ENCODE peak calls at places on chromosomes 2 and 18, in eight cellular contexts. I, A, Z, B, L, J, P and K are unnamed samples. For H3K4me1, the result is how much of the 10 kb centered on the place peaks cover.

GRCh38 chr2:205586626-205587025 is 95.7 kb upstream of the NRP2 start:
- DNase-seq in I (no peak), A (no peak), Z (no peak), B (no peak), L (no peak), J (no peak), P (no peak), K (no peak)

GRCh38 chr2:146721486-146721885 is 1123.3 kb upstream of the ACVR2A start:
- DNase-seq in I (peak), A (peak), Z (no peak), B (no peak), L (no peak), J (no peak), P (no peak), K (no peak)

GRCh38 chr2:104658840-104659591 is 194.9 kb upstream of the POU3F3 start:
- DNase-seq in I (no peak), A (no peak), Z (peak), B (no peak), L (no peak), J (no peak), P (no peak), K (no peak)

GRCh38 chr2:25664531-25665307 is 8.7 kb downstream of the DTNB start:
- DNase-seq in I (peak), A (peak), Z (no peak), B (no peak), L (no peak), J (peak), P (peak), K (peak)

GRCh38 chr2:47173986-47174730 is 19.1 kb upstream of the STPG4 start:
- DNase-seq in I (no peak), A (no peak), Z (no peak), B (no peak), L (no peak), J (no peak), P (no peak), K (no peak)

GRCh38 chr2:20596973-20597867 is 53.7 kb downstream of the HS1BP3 start:
- DNase-seq in I (no peak), A (no peak), Z (peak), B (no peak), L (peak), J (peak), P (no peak), K (peak)

GRCh38 chr18:23331091-23331920 is 121.8 kb upstream of the RIOK3 start:
- DNase-seq in I (peak), A (peak), Z (peak), B (no peak), L (peak), J (no peak), P (no peak), K (no peak)

GRCh38 chr18:75558790-75559189 is 131.3 kb upstream of the SMIM21 start:
- DNase-seq in I (no peak), A (no peak), Z (no peak), B (no peak), L (no peak), J (no peak), P (no peak), K (no peak)

GRCh38 chr2:110770696-110771425 is 38.5 kb downstream of the ACOXL start:
- DNase-seq in I (peak), A (peak), Z (no peak), B (no peak), L (no peak), J (no peak), P (no peak), K (peak)

GRCh38 chr2:193566276-193566675 is 1371.5 kb upstream of the TMEFF2 start:
- DNase-seq in I (peak), A (no peak), Z (no peak), B (no peak), L (no peak), J (no peak), P (no peak), K (no peak)

GRCh38 chr2:78734221-78734620 is 291.3 kb upstream of the REG3G start:
- DNase-seq in I (no peak), A (no peak), Z (no peak), B (no peak), L (no peak), J (no peak), P (no peak), K (no peak)

GRCh38 chr18:62784966-62785413 is 69.6 kb downstream of the PHLPP1 start:
- DNase-seq in I (no peak), A (no peak), Z (no peak), B (no peak), L (no peak), J (no peak), P (no peak), K (peak)

GRCh38 chr18:62790836-62791772 is 75.8 kb downstream of the PHLPP1 start:
- DNase-seq in I (no peak), A (no peak), Z (no peak), B (no peak), L (no peak), J (no peak), P (no peak), K (no peak)

GRCh38 chr18:62788111-62788510 is 72.8 kb downstream of the PHLPP1 start:
- DNase-seq in I (no peak), A (no peak), Z (no peak), B (no peak), L (no peak), J (no peak), P (no peak), K (no peak)

GRCh38 chr18:62786689-62787088 is 71.3 kb downstream of the PHLPP1 start:
- DNase-seq in I (no peak), A (no peak), Z (no peak), B (no peak), L (no peak), J (no peak), P (no peak), K (no peak)

DNA sequence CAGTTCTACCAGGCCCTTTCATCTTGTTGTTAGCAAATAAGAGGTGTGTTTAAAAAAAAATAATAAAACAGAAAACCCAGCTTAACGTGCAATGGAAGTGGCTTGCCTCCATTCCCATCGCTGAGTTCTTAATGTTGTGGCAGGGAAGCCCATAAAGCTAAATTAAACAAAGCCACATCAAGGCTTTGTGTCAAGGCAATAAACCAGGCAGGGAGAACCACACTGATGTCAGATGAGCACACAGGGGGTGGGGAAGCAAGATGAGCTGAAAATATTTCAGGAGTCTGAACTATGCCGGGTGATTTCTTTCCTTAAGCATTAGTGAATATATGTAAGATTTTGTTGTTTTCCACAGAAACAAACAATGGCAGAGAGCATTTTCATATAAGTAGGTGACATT is 73.5 kb downstream of the PHLPP1 start:
- DNase-seq in I (peak), A (peak), Z (no peak), B (no peak), L (no peak), J (no peak), P (no peak), K (peak)
- H3K4me1 ChIP-seq in I (under half), A (under half), Z (under half), B (under half), L (under half), J (under half), P (under half), K (half or more)

DNA sequence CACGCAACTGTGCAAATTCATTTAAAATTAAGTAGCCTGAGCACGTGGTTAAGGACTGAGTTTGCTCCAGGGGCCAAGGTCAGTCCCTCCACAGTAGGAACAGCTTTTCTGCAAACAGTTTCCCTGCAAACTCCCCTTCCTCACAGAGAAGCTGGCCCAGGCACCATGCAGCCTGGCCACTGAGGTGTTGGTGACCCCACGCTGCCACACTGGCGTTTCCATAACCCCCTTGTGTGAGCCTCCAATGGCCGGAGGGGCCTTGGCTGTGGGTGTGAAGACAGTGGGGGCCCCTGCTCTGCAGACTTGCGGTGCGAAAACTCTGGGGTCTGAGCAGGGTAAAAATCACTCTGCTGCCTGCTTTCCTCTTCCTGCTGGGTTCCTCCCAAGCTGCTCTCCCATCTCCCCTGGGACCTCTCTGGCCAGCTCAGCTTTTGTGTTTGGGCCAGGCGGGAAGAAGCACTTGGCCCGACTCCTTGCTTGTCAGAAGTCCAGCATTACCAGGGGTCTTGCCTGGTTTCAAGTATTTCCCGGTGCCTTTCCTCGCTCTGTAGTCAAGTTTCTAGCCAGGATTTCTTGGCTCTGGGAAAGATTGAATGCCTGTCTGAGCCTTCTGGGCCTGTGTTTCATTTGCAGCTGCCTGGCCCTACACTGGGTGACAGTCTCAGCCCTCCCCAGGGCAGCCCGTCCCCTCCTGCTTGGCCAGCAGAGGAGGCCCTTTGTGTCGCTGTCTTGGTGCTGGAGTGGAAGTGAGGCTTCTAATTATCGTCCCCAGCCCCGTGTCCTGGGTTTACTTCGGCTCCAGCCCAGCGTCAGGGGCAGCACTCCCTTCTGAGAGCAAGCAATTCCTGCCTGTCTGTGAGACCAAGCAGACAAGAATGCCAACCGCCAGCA is 131.4 kb upstream of the SLC1A4 start:
- DNase-seq in I (no peak), A (no peak), Z (peak), B (no peak), L (no peak), J (peak), P (no peak), K (peak)
- H3K4me1 ChIP-seq in I (under half), A (under half), Z (under half), B (under half), L (under half), J (under half), P (under half), K (under half)

GRCh38 chr2:60739156-60739555 is 16.9 kb upstream of the PAPOLG start:
- DNase-seq in I (no peak), A (no peak), Z (no peak), B (no peak), L (no peak), J (no peak), P (no peak), K (no peak)
- H3K4me1 ChIP-seq in I (under half), A (under half), Z (under half), B (under half), L (under half), J (under half), P (under half), K (under half)

GRCh38 chr2:217948341-217948791 is 54.4 kb downstream of the TNS1 start:
- DNase-seq in I (no peak), A (no peak), Z (no peak), B (no peak), L (no peak), J (no peak), P (no peak), K (no peak)

GRCh38 chr2:217950401-217950871 is 52.4 kb downstream of the TNS1 start:
- DNase-seq in I (no peak), A (no peak), Z (no peak), B (no peak), L (peak), J (no peak), P (no peak), K (no peak)

GRCh38 chr2:217948897-217949296 is 53.9 kb downstream of the TNS1 start:
- DNase-seq in I (no peak), A (no peak), Z (no peak), B (no peak), L (peak), J (no peak), P (no peak), K (peak)

GRCh38 chr2:217951091-217951490 is 51.7 kb downstream of the TNS1 start:
- DNase-seq in I (no peak), A (no peak), Z (no peak), B (no peak), L (no peak), J (no peak), P (no peak), K (no peak)

DNA sequence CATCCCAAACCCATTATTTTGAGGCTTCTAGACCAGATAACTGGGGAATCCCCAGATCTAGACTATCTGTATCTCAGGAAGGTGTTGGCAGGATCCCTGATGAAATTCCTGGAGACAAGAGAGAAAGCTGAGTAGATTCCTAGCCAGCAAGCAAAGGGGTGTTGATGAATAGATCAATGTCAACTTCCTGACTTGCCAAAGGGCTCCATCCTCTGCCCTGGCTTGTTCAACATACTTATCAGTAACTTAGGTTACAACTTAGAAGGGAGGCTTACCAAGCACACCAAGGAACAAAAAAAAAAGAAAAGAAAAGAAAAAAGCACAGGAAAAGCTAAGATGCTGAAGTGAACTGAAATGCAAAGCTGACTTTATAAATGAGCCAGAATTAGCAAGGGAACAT is 53.3 kb downstream of the TNS1 start:
- DNase-seq in I (no peak), A (no peak), Z (no peak), B (no peak), L (no peak), J (no peak), P (no peak), K (no peak)
- H3K4me1 ChIP-seq in I (under half), A (under half), Z (half or more), B (under half), L (under half), J (under half), P (under half), K (under half)